ENCODE peak calls at places on chromosomes 2 and 18, in ten cellular contexts. J is mammary epithelial cell; T is NCI-H524; S is A549; Q is T-helper 2 cell; V is stimulated activated CD8-positive, alpha-beta memory T cell treated with anti-CD3 and anti-CD28 coated beads, Interleukin-4, amount 100 ng/mL, for 4 hours; L is stimulated activated CD4-positive, alpha-beta T cell treated with anti-CD3 and anti-CD28 coated beads, Interleukin-4, amount 100 ng/mL, for 4 hours; I is dorsolateral prefrontal cortex; W is left lung; F is EL. M is an unnamed sample.

GRCh38 chr2:28356095-28356911 is 36.4 kb upstream of the FOSL2 start:
- DNase-seq in J (peak), T (no peak), S (peak), Q (no peak), V (no peak), L (peak), I (peak), W (peak), F (peak), M (peak)

GRCh38 chr2:235616846-235617245 is 123.0 kb downstream of the AGAP1 start:
- DNase-seq in J (no peak), T (no peak), S (no peak), Q (no peak), V (no peak), L (no peak), I (no peak), W (no peak), F (no peak), M (no peak)

GRCh38 chr2:134782792-134783191 is 55.6 kb upstream of the ACMSD start:
- DNase-seq in J (peak), T (no peak), S (no peak), Q (no peak), V (no peak), L (no peak), I (no peak), W (no peak), F (peak), M (no peak)

GRCh38 chr2:9106338-9107167 is 100.1 kb upstream of the ASAP2 start:
- DNase-seq in J (no peak), T (no peak), S (no peak), Q (no peak), V (no peak), L (no peak), I (no peak), W (no peak), F (no peak), M (peak)

GRCh38 chr2:148455791-148456190 is 188.8 kb upstream of the EPC2 start:
- DNase-seq in J (no peak), T (no peak), S (no peak), Q (no peak), V (no peak), L (no peak), I (no peak), W (no peak), F (no peak), M (peak)

GRCh38 chr18:36273347-36273746 is 24.2 kb upstream of the FHOD3 start:
- DNase-seq in J (no peak), T (no peak), S (no peak), Q (no peak), V (no peak), L (no peak), I (no peak), W (no peak), F (no peak), M (no peak)

GRCh38 chr18:28050561-28050960 is 126.4 kb downstream of the CDH2 start:
- DNase-seq in J (no peak), T (peak), S (no peak), Q (no peak), V (no peak), L (no peak), I (no peak), W (no peak), F (no peak), M (no peak)

GRCh38 chr2:217332866-217333265 is 473.0 kb upstream of the TNP1 start:
- DNase-seq in J (no peak), T (no peak), S (no peak), Q (no peak), V (no peak), L (no peak), I (no peak), W (no peak), F (no peak), M (no peak)

M was measured in astrocyte.